ENCODE peak calls at places on chromosomes 3 and 15, in eight cellular contexts. Q, D, L, T, Z, R, J and G are unnamed samples.

GRCh38 chr15:56040081-56041035 is 46.9 kb upstream of the NEDD4 start:
- DNase-seq in L (peak), Z (peak), Q (no peak), J (peak), T (peak), R (peak), D (peak), G (no peak)

GRCh38 chr15:74303741-74304309 is 63.6 kb downstream of the CYP11A1 start:
- DNase-seq in R (no peak), Q (no peak), D (no peak), L (no peak), Z (no peak), T (no peak), J (no peak), G (no peak)

GRCh38 chr3:102481050-102481449 is 46.2 kb downstream of the ZPLD1 start:
- DNase-seq in J (no peak), L (no peak), Z (no peak), R (no peak), Q (no peak), D (no peak), T (no peak), G (no peak)

GRCh38 chr3:186239321-186239720 is 122.7 kb downstream of the DGKG start:
- DNase-seq in R (no peak), Z (no peak), L (peak), J (no peak), D (no peak), Q (no peak), T (no peak), G (no peak)

GRCh38 chr3:99699841-99700240 is 61.4 kb downstream of the COL8A1 start:
- DNase-seq in L (no peak), T (no peak), Z (no peak), R (no peak), D (no peak), J (no peak), Q (no peak), G (no peak)

GRCh38 chr15:49075876-49076275 is 29.6 kb upstream of the SECISBP2L start:
- DNase-seq in T (no peak), R (no peak), D (no peak), J (no peak), Q (no peak), L (no peak), Z (no peak), G (no peak)

GRCh38 chr3:45567730-45568172 is 26.8 kb upstream of the LIMD1 start:
- DNase-seq in R (peak), J (no peak), D (no peak), Z (no peak), L (no peak), T (peak), Q (no peak), G (no peak)

GRCh38 chr3:52531636-52532516 is 1.8 kb downstream of the NT5DC2 start:
- DNase-seq in T (peak), Q (peak), R (no peak), D (no peak), Z (peak), L (peak), J (no peak), G (no peak)

GRCh38 chr3:146368882-146369523 is 100.4 kb downstream of the PLSCR2 start:
- DNase-seq in J (no peak), T (no peak), Q (no peak), R (no peak), D (no peak), L (no peak), Z (no peak), G (no peak)

GRCh38 chr3:104198136-104198535 is 1168.6 kb upstream of the ALCAM start:
- DNase-seq in T (no peak), Q (no peak), R (no peak), L (no peak), Z (no peak), D (no peak), J (no peak), G (no peak)

GRCh38 chr15:29097168-29097567 is 172.5 kb downstream of the NSMCE3 start:
- DNase-seq in D (no peak), Z (no peak), R (no peak), L (no peak), J (no peak), T (peak), Q (no peak), G (no peak)

GRCh38 chr15:69305204-69305931 is 6.7 kb downstream of the PAQR5 start:
- DNase-seq in J (no peak), R (peak), Q (no peak), Z (no peak), L (no peak), D (peak), T (no peak), G (no peak)

GRCh38 chr15:63392355-63393009 is 10.8 kb upstream of the CA12 start:
- DNase-seq in D (no peak), T (no peak), J (no peak), Z (no peak), R (no peak), L (no peak), Q (no peak), G (no peak)

GRCh38 chr15:77909131-77909940 is 168.2 kb downstream of the TBC1D2B start:
- DNase-seq in R (no peak), D (no peak), L (no peak), Z (no peak), J (no peak), Q (peak), T (peak), G (no peak)

GRCh38 chr3:12986986-12987385 is 86.2 kb downstream of the IQSEC1 start:
- DNase-seq in Q (peak), L (peak), Z (no peak), T (no peak), R (no peak), D (no peak), J (no peak), G (no peak)

GRCh38 chr3:57949779-57950618 is 58.2 kb upstream of the FLNB start:
- DNase-seq in L (peak), T (peak), Q (no peak), D (peak), R (no peak), Z (no peak), J (no peak), G (no peak)

GRCh38 chr3:11379238-11379823 is 107.1 kb downstream of the ATG7 start:
- DNase-seq in D (peak), Q (no peak), Z (no peak), L (no peak), R (no peak), T (no peak), J (no peak), G (no peak)

GRCh38 chr3:141465221-141465620 is 21.6 kb upstream of the RASA2 start:
- DNase-seq in Q (no peak), T (no peak), L (no peak), J (no peak), R (no peak), Z (no peak), D (no peak), G (no peak)

GRCh38 chr15:62950455-62950854 is 92.1 kb upstream of the TPM1 start:
- DNase-seq in R (no peak), L (no peak), T (no peak), Q (no peak), Z (no peak), J (no peak), D (no peak), G (no peak)

GRCh38 chr3:133872161-133872560 is 23.5 kb downstream of the RAB6B start:
- DNase-seq in J (no peak), L (no peak), R (no peak), Z (no peak), D (no peak), T (no peak), Q (no peak), G (no peak)

GRCh38 chr3:54822206-54822605 is 105.7 kb downstream of the LRTM1 start:
- DNase-seq in T (no peak), D (no peak), Z (peak), J (no peak), L (no peak), Q (no peak), R (peak), G (no peak)

GRCh38 chr3:160671231-160671630 is 5.7 kb upstream of the ARL14 start:
- DNase-seq in R (peak), J (no peak), Q (no peak), D (no peak), Z (no peak), L (no peak), T (no peak), G (no peak)

GRCh38 chr3:64441861-64442260 is 216.6 kb upstream of the PRICKLE2 start:
- DNase-seq in Z (no peak), J (no peak), T (no peak), R (no peak), D (no peak), L (peak), Q (no peak), G (no peak)

GRCh38 chr3:45701167-45701867 is 12.1 kb downstream of the SACM1L start:
- DNase-seq in J (no peak), Z (no peak), D (no peak), L (no peak), T (no peak), R (no peak), Q (no peak), G (no peak)

GRCh38 chr15:35606345-35606744 is 60.4 kb upstream of the DPH6 start:
- DNase-seq in D (no peak), Q (no peak), Z (no peak), J (no peak), T (no peak), R (no peak), L (no peak), G (no peak)

GRCh38 chr3:50304601-50305000 is 1.2 kb upstream of the HYAL1 start:
- DNase-seq in Q (no peak), R (no peak), J (no peak), T (no peak), L (no peak), D (no peak), Z (no peak), G (no peak)

GRCh38 chr3:53513556-53514190 is 19.3 kb downstream of the CACNA1D start:
- DNase-seq in Q (no peak), T (no peak), D (no peak), J (no peak), R (no peak), Z (no peak), L (no peak), G (no peak)

GRCh38 chr3:158992466-158992865 is 190.6 kb downstream of the MFSD1 start:
- DNase-seq in T (no peak), R (no peak), L (no peak), Z (no peak), D (no peak), J (no peak), Q (no peak), G (no peak)

GRCh38 chr15:54840999-54841398 is 355.7 kb downstream of the RSL24D1 start:
- DNase-seq in Z (no peak), Q (no peak), J (no peak), R (no peak), L (no peak), D (no peak), T (no peak), G (no peak)

GRCh38 chr3:65439641-65440040 is 599.1 kb downstream of the MAGI1 start:
- DNase-seq in R (peak), D (peak), Q (no peak), L (peak), Z (no peak), T (peak), J (no peak), G (no peak)

GRCh38 chr15:70856177-70856883 is 2.4 kb upstream of the LARP6 start:
- DNase-seq in Z (no peak), L (no peak), R (no peak), Q (no peak), J (no peak), T (no peak), D (no peak), G (peak)

GRCh38 chr3:155664922-155665695 is 79.8 kb downstream of the PLCH1 start:
- DNase-seq in T (peak), L (peak), Q (no peak), J (peak), R (peak), D (peak), Z (peak), G (no peak)

GRCh38 chr15:60376677-60377095 is 21.1 kb downstream of the ANXA2 start:
- DNase-seq in L (no peak), J (no peak), Z (no peak), D (no peak), T (no peak), Q (no peak), R (no peak), G (no peak)

GRCh38 chr3:99867594-99868437 is 50.2 kb downstream of the CMSS1 start:
- DNase-seq in R (no peak), Z (no peak), Q (no peak), D (no peak), T (no peak), J (no peak), L (no peak), G (no peak)

GRCh38 chr15:57384024-57384423 is 7.7 kb downstream of the CGNL1 start:
- DNase-seq in Q (no peak), L (no peak), D (no peak), Z (peak), J (no peak), R (no peak), T (peak), G (no peak)
- TF ChIP-seq EP300 in Q (no peak), L (no peak), D (no peak), Z (no peak), J (no peak), R (no peak), T (peak), G (no peak)

DNA sequence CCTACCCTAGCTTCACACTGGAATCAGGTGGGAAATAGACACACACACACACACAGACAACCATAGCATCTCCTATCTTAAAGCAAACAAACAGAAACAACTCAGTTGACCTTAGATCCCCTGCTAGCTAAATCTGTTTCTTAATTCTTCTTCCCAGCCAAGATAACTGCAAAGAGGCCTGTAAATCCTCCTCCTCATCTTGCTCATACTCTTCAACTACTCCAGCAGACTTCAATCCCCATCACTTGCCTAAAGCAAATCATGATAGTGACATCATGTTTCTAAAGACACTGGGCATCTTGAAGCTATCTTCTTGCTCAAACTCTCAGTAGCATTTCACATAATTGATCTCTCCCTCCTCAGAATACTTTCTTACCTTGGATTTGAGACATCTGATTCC is 303.0 kb downstream of the RBMS3 start:
- DNase-seq in D (no peak), T (no peak), J (no peak), Z (no peak), Q (no peak), L (no peak), R (no peak), G (no peak)
- TF ChIP-seq EP300 in D (no peak), T (no peak), J (no peak), Z (no peak), Q (no peak), L (no peak), R (no peak), G (no peak)

GRCh38 chr3:175005881-175006280 is 146.7 kb downstream of the NAALADL2 start:
- DNase-seq in Z (no peak), D (no peak), T (no peak), Q (no peak), J (no peak), R (no peak), L (no peak), G (no peak)

GRCh38 chr3:175001091-175001490 is 142.0 kb downstream of the NAALADL2 start:
- DNase-seq in Q (no peak), J (no peak), L (no peak), Z (no peak), D (no peak), T (no peak), R (no peak), G (no peak)

GRCh38 chr3:175002732-175003143 is 143.6 kb downstream of the NAALADL2 start:
- DNase-seq in D (no peak), T (no peak), Q (no peak), L (no peak), J (no peak), R (no peak), Z (no peak), G (no peak)

GRCh38 chr3:175005193-175005592 is 146.1 kb downstream of the NAALADL2 start:
- DNase-seq in R (no peak), L (no peak), D (no peak), Z (no peak), T (no peak), Q (no peak), J (no peak), G (no peak)

DNA sequence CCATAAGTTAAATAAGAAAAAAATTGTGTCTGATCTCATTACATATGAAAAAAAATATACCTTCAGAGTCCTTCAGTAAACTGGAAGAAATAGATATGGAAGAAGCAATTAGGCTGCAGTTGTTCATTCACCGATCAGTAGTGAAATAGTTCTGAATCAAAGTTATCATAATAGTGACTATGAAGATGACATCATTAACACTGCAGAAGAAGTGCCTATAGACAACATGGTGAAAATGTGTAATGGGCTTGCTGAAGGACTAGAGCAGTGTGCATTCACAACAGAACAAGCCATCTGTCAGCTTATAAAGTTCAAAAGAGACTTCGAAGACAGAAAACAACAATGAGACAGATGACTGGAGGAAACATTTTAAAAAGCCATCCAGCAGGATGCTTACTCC is 144.5 kb downstream of the NAALADL2 start:
- DNase-seq in D (no peak), L (no peak), Q (no peak), R (no peak), Z (no peak), T (no peak), J (no peak), G (no peak)
- TF ChIP-seq EP300 in D (no peak), L (no peak), Q (no peak), R (no peak), Z (no peak), T (no peak), J (no peak), G (no peak)

DNA sequence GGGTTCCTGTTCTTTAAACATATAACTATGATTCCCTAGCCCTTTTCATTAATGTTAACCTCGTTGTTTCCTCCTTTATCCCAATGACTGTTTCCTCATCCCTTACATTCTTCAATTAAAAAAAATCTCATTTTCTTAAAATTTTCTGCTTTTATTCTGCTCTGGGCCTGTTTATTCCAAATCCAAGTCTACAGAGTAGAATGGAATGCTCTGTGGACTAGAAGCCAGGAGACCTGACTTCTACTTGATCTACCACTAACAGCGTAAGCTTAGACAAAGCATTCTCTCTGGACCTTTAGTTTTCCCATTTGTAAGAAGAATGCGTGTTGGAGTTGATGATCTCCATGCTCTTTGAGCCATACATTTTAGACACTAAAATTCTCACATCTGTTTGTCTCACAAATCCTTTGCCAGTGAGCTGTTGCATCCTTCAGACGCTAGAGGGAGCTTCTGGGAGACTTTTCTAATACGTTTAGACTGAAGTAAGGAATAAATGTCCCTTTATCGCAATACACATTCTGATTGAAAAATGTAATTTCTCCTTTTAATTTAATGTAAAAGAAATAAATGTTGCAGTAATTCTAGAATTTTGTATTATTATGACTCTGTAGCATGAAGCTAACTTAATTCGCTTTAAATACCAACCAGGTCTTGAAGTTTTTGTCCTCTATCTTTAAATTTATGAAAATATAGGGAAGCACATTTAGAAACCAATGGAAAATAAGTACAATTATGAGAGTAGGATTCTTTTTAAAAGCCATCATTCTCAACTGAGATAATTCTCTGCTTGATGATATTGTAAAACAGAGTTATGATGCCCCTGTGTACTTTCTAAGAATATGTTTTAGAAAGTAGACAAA is 21.7 kb upstream of the GMNC start:
- DNase-seq in L (peak), T (no peak), D (no peak), Q (no peak), R (peak), Z (peak), J (peak), G (no peak)
- TF ChIP-seq EP300 in L (no peak), T (no peak), D (no peak), Q (no peak), R (no peak), Z (no peak), J (no peak), G (no peak)

DNA sequence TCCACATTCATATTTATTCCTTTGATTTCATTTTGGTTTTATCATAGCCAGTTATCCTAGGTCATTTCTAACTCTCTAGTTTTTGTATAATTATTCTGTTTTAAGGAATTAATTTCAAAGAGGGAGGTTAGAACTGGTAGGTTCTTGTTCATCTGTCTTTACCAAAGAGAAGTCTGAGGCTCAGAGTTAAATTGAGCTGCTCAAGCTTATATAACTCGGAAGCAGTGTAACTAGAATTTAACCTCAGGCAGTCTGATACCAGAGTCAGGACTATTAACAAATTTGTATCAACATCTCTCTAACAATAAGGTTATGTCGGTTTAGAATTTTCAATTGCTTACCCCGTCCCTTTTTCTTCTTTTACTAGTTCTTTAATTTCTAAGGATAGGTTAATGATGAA is 84.1 kb downstream of the AKAP13 start:
- DNase-seq in T (no peak), R (no peak), L (no peak), D (no peak), J (no peak), Q (no peak), Z (no peak), G (no peak)
- TF ChIP-seq EP300 in T (no peak), R (no peak), L (no peak), D (no peak), J (no peak), Q (no peak), Z (no peak), G (no peak)

GRCh38 chr3:147921044-147921443 is 511.9 kb downstream of the ZIC1 start:
- DNase-seq in Z (no peak), R (no peak), J (no peak), T (no peak), D (no peak), Q (no peak), L (no peak), G (no peak)
- TF ChIP-seq EP300 in Z (no peak), R (no peak), J (no peak), T (no peak), D (no peak), Q (no peak), L (no peak), G (no peak)

GRCh38 chr3:188839187-188839695 is 332.5 kb upstream of the TPRG1 start:
- DNase-seq in L (peak), R (no peak), J (no peak), Q (no peak), T (no peak), Z (no peak), D (no peak), G (no peak)

GRCh38 chr3:188845514-188845913 is 326.3 kb upstream of the TPRG1 start:
- DNase-seq in J (no peak), L (no peak), T (no peak), Z (no peak), Q (no peak), R (no peak), D (no peak), G (no peak)

GRCh38 chr3:188840290-188840689 is 331.5 kb upstream of the TPRG1 start:
- DNase-seq in D (no peak), L (no peak), Z (no peak), T (no peak), R (no peak), Q (no peak), J (no peak), G (no peak)

GRCh38 chr3:188842628-188843027 is 329.1 kb upstream of the TPRG1 start:
- DNase-seq in Q (no peak), L (no peak), T (no peak), J (no peak), R (no peak), Z (no peak), D (no peak), G (no peak)
- TF ChIP-seq EP300 in Q (no peak), L (no peak), T (no peak), J (no peak), R (no peak), Z (no peak), D (no peak), G (no peak)